ENCODE peak calls at places on chromosomes 16 and 17, in four cellular contexts. F is naive thymus-derived CD4-positive, alpha-beta T cell; S is CD8-positive, alpha-beta memory T cell; J is AG04450. G is an unnamed sample.

GRCh38 chr16:62022688-62023087 is 13.6 kb downstream of the CDH8 start:
- DNase-seq in F (no peak), S (no peak), J (no peak), G (no peak)

GRCh38 chr16:65916995-65917394 is 449.5 kb upstream of the CDH5 start:
- DNase-seq in F (no peak), S (no peak), J (no peak), G (no peak)

GRCh38 chr16:23500212-23500865 is 10.0 kb downstream of the GGA2 start:
- DNase-seq in F (no peak), S (no peak), J (no peak), G (no peak)

GRCh38 chr17:8611671-8612298 is 18.7 kb downstream of the MYH10 start:
- DNase-seq in F (no peak), S (no peak), J (no peak), G (no peak)

GRCh38 chr17:81837641-81838040 is 2.8 kb upstream of the PPP1R27 start:
- DNase-seq in F (no peak), S (no peak), J (no peak), G (no peak)

GRCh38 chr16:56029026-56029425 is 153.9 kb upstream of the CES5A start:
- DNase-seq in F (no peak), S (no peak), J (no peak), G (no peak)

GRCh38 chr16:89150981-89151380 is 20.6 kb upstream of the CDH15 start:
- DNase-seq in F (no peak), S (no peak), J (no peak), G (no peak)

GRCh38 chr17:4110152-4110551 is 32.7 kb downstream of the ZZEF1 start:
- DNase-seq in F (no peak), S (no peak), J (no peak), G (no peak)

GRCh38 chr16:31451681-31452351 is 7.5 kb upstream of the ARMC5 start:
- DNase-seq in F (no peak), S (no peak), J (peak), G (no peak)

GRCh38 chr16:88993006-88993787 is 16.2 kb upstream of the CBFA2T3 start:
- DNase-seq in F (no peak), S (no peak), J (no peak), G (no peak)

GRCh38 chr17:42290577-42290976 is 2.3 kb downstream of the STAT5A start:
- DNase-seq in F (no peak), S (no peak), J (no peak), G (no peak)

GRCh38 chr17:7479389-7480192 is at the start of gene ZBTB4:
- DNase-seq in F (peak), S (peak), J (no peak), G (no peak)

GRCh38 chr17:28551421-28552186 is 820 bp downstream of the UNC119 start:
- DNase-seq in F (no peak), S (no peak), J (no peak), G (no peak)

GRCh38 chr16:23351360-23351759 is 49.3 kb downstream of the SCNN1B start:
- DNase-seq in F (no peak), S (no peak), J (no peak), G (no peak)

GRCh38 chr16:75351183-75351582 is 82.1 kb downstream of the CFDP1 start:
- DNase-seq in F (no peak), S (no peak), J (no peak), G (no peak)

GRCh38 chr16:88719267-88719932 is 13.1 kb downstream of the CTU2 start:
- DNase-seq in F (no peak), S (no peak), J (no peak), G (no peak)

GRCh38 chr16:15790458-15790857 is 66.4 kb downstream of the MYH11 start:
- DNase-seq in F (no peak), S (no peak), J (no peak), G (no peak)

GRCh38 chr17:8818654-8819330 is 19.6 kb upstream of the MFSD6L start:
- DNase-seq in F (peak), S (no peak), J (no peak), G (no peak)

GRCh38 chr16:31265329-31266245 is 5.8 kb downstream of the ITGAM start:
- DNase-seq in F (peak), S (no peak), J (no peak), G (no peak)

GRCh38 chr17:55743103-55743679 is 7.7 kb upstream of the PCTP start:
- DNase-seq in F (no peak), S (no peak), J (no peak), G (no peak)

GRCh38 chr17:1227917-1228751 is 42.1 kb upstream of the BHLHA9 start:
- DNase-seq in F (no peak), S (no peak), J (no peak), G (no peak)

GRCh38 chr16:88613911-88614817 is 24.2 kb upstream of the IL17C start:
- DNase-seq in F (no peak), S (no peak), J (no peak), G (no peak)

GRCh38 chr17:42051645-42052044 is 1.2 kb upstream of the C17orf113 start:
- DNase-seq in F (no peak), S (no peak), J (no peak), G (no peak)

GRCh38 chr17:74840500-74840899 is 19.2 kb downstream of the GRIN2C start:
- DNase-seq in F (no peak), S (no peak), J (no peak), G (no peak)

GRCh38 chr16:67668495-67669157 is 2.0 kb downstream of the C16orf86 start:
- DNase-seq in F (peak), S (peak), J (no peak), G (no peak)

GRCh38 chr16:4674926-4675530 is 18.3 kb upstream of the NUDT16L1 start:
- DNase-seq in F (no peak), S (no peak), J (no peak), G (no peak)

GRCh38 chr16:17724242-17724898 is 253.6 kb upstream of the XYLT1 start:
- DNase-seq in F (no peak), S (no peak), J (peak), G (no peak)

GRCh38 chr16:50274771-50275415 is 8.5 kb downstream of the ADCY7 start:
- DNase-seq in F (no peak), S (no peak), J (no peak), G (no peak)

GRCh38 chr17:75875940-75876189 is 2.5 kb downstream of the TRIM47 start:
- DNase-seq in F (no peak), S (no peak), J (no peak), G (no peak)

GRCh38 chr17:75877752-75878173 is 618 bp downstream of the TRIM47 start:
- DNase-seq in F (peak), S (peak), J (no peak), G (no peak)

GRCh38 chr17:75875182-75875939 is 3.0 kb downstream of the TRIM47 start:
- DNase-seq in F (no peak), S (no peak), J (no peak), G (no peak)

GRCh38 chr17:75876938-75877751 is 1.2 kb downstream of the TRIM47 start:
- DNase-seq in F (peak), S (no peak), J (peak), G (no peak)

GRCh38 chr17:75876190-75876937 is 2.0 kb downstream of the TRIM47 start:
- DNase-seq in F (peak), S (peak), J (no peak), G (no peak)
- H3K27ac ChIP-seq in F (peak), S (no peak), J (peak), G (no peak)

GRCh38 chr17:39235555-39236221 is 9.9 kb upstream of the STAC2 start:
- DNase-seq in F (no peak), S (peak), J (no peak), G (no peak)
- H3K27ac ChIP-seq in F (no peak), S (no peak), J (no peak), G (no peak)

DNA sequence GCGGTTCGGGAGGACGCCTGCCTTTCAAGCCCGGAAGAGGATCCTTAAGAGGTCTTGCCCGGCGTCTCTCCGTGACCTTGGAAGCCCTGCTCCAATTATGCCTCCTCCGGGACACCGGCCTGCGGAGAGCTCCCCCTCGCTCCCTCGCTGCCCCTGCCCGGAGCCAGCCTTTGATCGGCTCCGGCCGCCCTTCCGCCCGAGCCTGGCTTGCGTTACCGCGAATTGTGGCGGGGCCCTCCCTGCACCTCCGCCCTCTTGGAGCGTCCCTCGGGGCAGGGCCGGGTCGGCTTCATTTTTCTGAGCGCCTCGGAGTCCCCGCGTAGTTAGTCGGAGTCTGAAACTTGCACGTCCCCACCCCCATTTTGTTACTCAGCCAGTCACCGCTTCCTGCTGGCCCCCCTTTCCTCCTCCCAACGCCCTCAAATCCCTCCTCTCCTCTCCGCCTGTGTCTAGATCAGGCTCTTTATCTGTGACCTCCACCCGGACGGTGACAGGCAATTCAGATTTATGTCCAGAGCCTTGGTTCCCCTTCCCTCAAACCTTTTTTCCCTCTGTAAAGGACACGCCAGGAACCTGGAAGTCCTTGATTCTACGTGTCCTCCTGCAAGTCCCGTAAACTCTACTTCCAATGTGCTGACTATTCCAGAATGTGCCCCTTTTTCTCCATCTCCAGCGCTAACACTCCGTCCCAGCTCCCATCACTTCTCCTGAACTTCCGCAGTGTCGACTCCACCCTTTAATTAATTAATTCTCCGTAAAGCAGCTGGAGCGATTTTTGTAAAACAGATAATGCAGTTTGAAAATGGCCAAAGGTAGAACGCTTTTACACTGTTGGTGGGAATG is 569 bp upstream of the RABEP2 start:
- DNase-seq in F (peak), S (peak), J (no peak), G (no peak)
- H3K27ac ChIP-seq in F (peak), S (peak), J (peak), G (peak)

GRCh38 chr16:81275795-81276194 is 37.3 kb downstream of the BCO1 start:
- DNase-seq in F (no peak), S (no peak), J (no peak), G (no peak)

GRCh38 chr16:81275064-81275532 is 36.6 kb downstream of the BCO1 start:
- DNase-seq in F (no peak), S (no peak), J (no peak), G (no peak)

GRCh38 chr16:81277681-81278080 is 37.1 kb upstream of the GAN start:
- DNase-seq in F (no peak), S (no peak), J (no peak), G (no peak)

GRCh38 chr16:81276323-81276722 is 37.8 kb downstream of the BCO1 start:
- DNase-seq in F (no peak), S (no peak), J (no peak), G (no peak)

GRCh38 chr16:81273223-81273940 is 34.9 kb downstream of the BCO1 start:
- DNase-seq in F (no peak), S (no peak), J (no peak), G (no peak)
- H3K27ac ChIP-seq in F (no peak), S (no peak), J (no peak), G (no peak)

DNA sequence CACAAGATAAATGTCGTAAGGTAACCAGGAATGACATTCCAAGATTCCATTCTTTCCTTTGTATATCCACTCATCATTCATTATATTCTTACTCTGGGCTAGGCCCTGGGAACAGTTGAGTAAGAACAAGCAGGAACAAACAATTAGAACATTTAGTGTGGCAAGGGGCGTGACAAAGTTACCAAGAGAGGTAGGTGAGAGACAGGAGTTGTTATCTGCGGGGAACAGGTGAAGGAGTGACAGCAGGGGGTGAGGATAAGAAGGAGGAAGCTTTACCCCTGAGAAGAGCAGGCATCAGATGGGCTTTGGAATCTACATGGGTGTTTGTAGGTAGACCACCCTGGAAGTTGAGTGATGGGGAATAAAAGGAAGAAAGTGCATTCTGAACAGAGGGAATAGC is 568.9 kb downstream of the WWOX start:
- DNase-seq in F (no peak), S (no peak), J (no peak), G (no peak)
- H3K27ac ChIP-seq in F (no peak), S (no peak), J (no peak), G (no peak)

DNA sequence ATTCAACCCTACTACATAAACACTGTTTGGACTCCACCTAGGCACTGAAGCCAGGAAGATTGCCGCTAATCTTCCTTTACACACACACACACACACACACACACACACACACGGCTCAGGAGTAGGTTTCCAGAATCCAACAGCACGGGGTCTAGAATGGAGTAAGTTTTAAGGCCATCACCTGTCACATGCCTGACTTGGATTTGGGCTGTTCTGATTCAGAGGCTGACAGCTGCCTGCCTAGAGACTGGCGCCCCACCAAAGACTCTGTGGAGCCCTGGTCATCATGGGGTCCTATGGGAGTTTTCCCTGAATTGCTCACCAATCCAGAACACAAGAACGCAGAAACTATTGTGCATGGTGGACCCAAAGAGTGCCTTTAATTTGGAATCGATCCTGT is 10.9 kb downstream of the CDRT4 start:
- DNase-seq in F (no peak), S (no peak), J (no peak), G (no peak)
- H3K27ac ChIP-seq in F (no peak), S (no peak), J (peak), G (no peak)

DNA sequence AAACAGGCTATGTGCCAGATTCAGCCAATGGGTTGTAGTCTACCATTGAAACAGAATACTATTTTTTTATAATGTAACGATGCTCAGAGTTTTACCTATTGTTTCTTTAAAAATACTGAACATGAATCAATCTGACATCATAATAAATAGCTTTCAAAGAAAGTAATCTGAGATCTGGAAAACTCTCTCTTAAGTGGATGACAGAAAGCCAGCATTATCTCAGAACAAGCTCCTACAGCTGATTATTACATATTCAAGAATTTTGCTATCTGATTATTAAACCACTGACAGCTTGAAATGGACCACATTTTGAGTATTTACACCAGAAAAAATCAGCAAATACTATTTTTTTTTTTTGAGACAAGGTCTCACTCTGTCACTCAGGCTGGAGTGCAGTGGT is 484.2 kb upstream of the SOX9 start:
- DNase-seq in F (no peak), S (no peak), J (no peak), G (no peak)
- H3K27ac ChIP-seq in F (no peak), S (no peak), J (no peak), G (no peak)

GRCh38 chr16:11202260-11203091 is 53.5 kb downstream of the SOCS1 start:
- DNase-seq in F (no peak), S (no peak), J (no peak), G (no peak)
- H3K27ac ChIP-seq in F (no peak), S (peak), J (peak), G (no peak)